ENCODE peak calls at places on chromosomes 12 and 14, in eight cellular contexts. O is right lobe of liver, R is AG04450, I is cardiac muscle cell, G is fibroblast of pulmonary artery, L is AG10803, V is fibroblast of the aortic adventitia, J is H1. B is an unnamed sample.

GRCh38 chr14:73591690-73592448 is at the start of gene ACOT4:
- DNase-seq in O (peak; percentile 74), R (no peak), I (peak; percentile 28), G (peak; percentile 25), L (peak; percentile 35), V (peak; percentile 23), J (peak; percentile 54), B (peak; percentile 19)

GRCh38 chr12:4119157-4119761 is 154.3 kb upstream of the CCND2 start:
- DNase-seq in O (no peak), R (no peak), I (no peak), G (no peak), L (no peak), V (no peak), J (peak; percentile 22), B (no peak)

GRCh38 chr12:75447695-75448393 is 32.7 kb upstream of the GLIPR1 start:
- DNase-seq in O (no peak), R (no peak), I (no peak), G (no peak), L (no peak), V (no peak), J (no peak), B (no peak)

GRCh38 chr12:100229036-100229635 is 28.5 kb downstream of the ACTR6 start:
- DNase-seq in O (no peak), R (no peak), I (no peak), G (peak; percentile 29), L (peak; percentile 3), V (peak; percentile 4), J (no peak), B (no peak)

GRCh38 chr12:77995436-77996167 is 164.9 kb downstream of the NAV3 start:
- DNase-seq in O (no peak), R (peak; percentile 27), I (no peak), G (peak; percentile 38), L (peak; percentile 71), V (peak; percentile 54), J (no peak), B (peak; percentile 91)

GRCh38 chr12:132225214-132225613 is 81.0 kb downstream of the NOC4L start:
- DNase-seq in O (no peak), R (no peak), I (no peak), G (no peak), L (no peak), V (no peak), J (no peak), B (no peak)

GRCh38 chr14:67221248-67221981 is 19.8 kb upstream of the PALS1 start:
- DNase-seq in O (no peak), R (peak; percentile 46), I (no peak), G (peak; percentile 50), L (peak; percentile 86), V (peak; percentile 53), J (no peak), B (peak; percentile 79)

GRCh38 chr14:103334644-103335603 is 887 bp downstream of the EIF5 start:
- DNase-seq in O (peak; percentile 90), R (no peak), I (peak; percentile 72), G (peak; percentile 66), L (peak; percentile 54), V (peak; percentile 63), J (no peak), B (peak; percentile 80)

GRCh38 chr14:104686624-104687517 is 2.5 kb upstream of the INF2 start:
- DNase-seq in O (no peak), R (no peak), I (no peak), G (no peak), L (no peak), V (no peak), J (no peak), B (no peak)

GRCh38 chr14:92532490-92533163 is 19.0 kb downstream of the RIN3 start:
- DNase-seq in O (peak; percentile 86), R (no peak), I (no peak), G (no peak), L (no peak), V (no peak), J (no peak), B (no peak)

GRCh38 chr12:50061172-50061571 is 3.8 kb downstream of the ASIC1 start:
- DNase-seq in O (no peak), R (no peak), I (no peak), G (peak; percentile 47), L (no peak), V (peak; percentile 46), J (no peak), B (no peak)

GRCh38 chr12:86234309-86234708 is 21.9 kb downstream of the MGAT4C start:
- DNase-seq in O (no peak), R (no peak), I (no peak), G (no peak), L (no peak), V (no peak), J (no peak), B (no peak)

GRCh38 chr14:92607702-92608429 is 94.3 kb downstream of the RIN3 start:
- DNase-seq in O (no peak), R (no peak), I (no peak), G (peak; percentile 93), L (peak; percentile 80), V (peak; percentile 93), J (no peak), B (peak; percentile 79)

GRCh38 chr12:122946690-122947271 is 19.5 kb downstream of the ABCB9 start:
- DNase-seq in O (no peak), R (peak; percentile 97), I (peak; percentile 35), G (peak; percentile 97), L (peak; percentile 100), V (peak; percentile 99), J (no peak), B (peak; percentile 99)
- TF ChIP-seq CTCF in O (no peak), R (peak; percentile 49), I (peak; percentile 47), G (peak; percentile 41), L (peak; percentile 63), V (peak; percentile 61), J (peak; percentile 7), B (peak; percentile 51)

DNA sequence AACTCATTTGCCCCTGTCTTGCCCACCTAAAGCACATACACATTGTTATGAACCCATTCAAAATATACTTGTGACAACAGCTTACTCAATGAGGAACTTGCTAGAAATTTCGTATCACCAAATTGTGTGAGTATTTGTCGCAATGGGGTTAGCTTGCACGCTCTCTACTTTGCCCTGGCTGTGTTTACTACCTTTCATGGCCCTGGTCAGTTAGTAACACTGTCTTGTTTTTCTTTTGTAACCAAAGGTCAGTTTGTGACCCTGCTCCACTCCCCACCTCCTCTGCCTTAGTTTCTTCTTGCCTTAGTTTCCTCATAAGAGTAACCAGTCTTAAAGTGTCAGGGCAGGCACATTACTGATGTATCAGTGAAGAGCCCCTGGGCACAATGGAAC is 205.8 kb upstream of the EEA1 start:
- DNase-seq in O (peak; percentile 79), R (no peak), I (no peak), G (no peak), L (no peak), V (no peak), J (no peak), B (no peak)
- H3K4me3 ChIP-seq in O (no peak overlapping the region), R (no peak overlapping the region), I (no peak overlapping the region), G (no peak overlapping the region), L (no peak overlapping the region), V (no peak overlapping the region), J (no peak overlapping the region), B (no peak overlapping the region)

GRCh38 chr12:1778911-1779310 is 41.5 kb upstream of the LRTM2 start:
- DNase-seq in O (no peak), R (no peak), I (no peak), G (peak; percentile 74), L (peak; percentile 52), V (peak; percentile 76), J (no peak), B (no peak)
- TF ChIP-seq CTCF in O (no peak), R (no peak), I (no peak), G (no peak), L (no peak), V (no peak), J (no peak), B (no peak)

GRCh38 chr14:75981826-75982723 is at the start of gene TGFB3:
- DNase-seq in O (peak; percentile 87), R (peak; percentile 85), I (peak; percentile 87), G (peak; percentile 94), L (peak; percentile 92), V (peak; percentile 94), J (peak; percentile 92), B (peak; percentile 96)

GRCh38 chr14:75980856-75981255 is 939 bp downstream of the TGFB3 start:
- DNase-seq in O (no peak), R (no peak), I (no peak), G (no peak), L (no peak), V (peak; percentile 41), J (no peak), B (no peak)

GRCh38 chr14:75984674-75985073 is 889 bp upstream of the IFT43 start:
- DNase-seq in O (peak; percentile 67), R (no peak), I (no peak), G (no peak), L (no peak), V (no peak), J (no peak), B (no peak)

GRCh38 chr14:75981426-75981825 is 369 bp downstream of the TGFB3 start:
- DNase-seq in O (no peak), R (no peak), I (peak; percentile 32), G (no peak), L (no peak), V (no peak), J (peak; percentile 54), B (no peak)

GRCh38 chr14:75982724-75983358 is 1.0 kb upstream of the TGFB3 start:
- DNase-seq in O (peak; percentile 64), R (peak; percentile 38), I (no peak), G (peak; percentile 67), L (peak; percentile 78), V (peak; percentile 73), J (peak; percentile 81), B (peak; percentile 59)
- H3K4me3 ChIP-seq in O (peak overlapping the region; percentile 56), R (peak overlapping the region; percentile 66), I (peak overlapping the region; percentile 91), G (peak overlapping the region; percentile 65), L (peak overlapping the region; percentile 60), V (peak overlapping the region; percentile 71), J (peak overlapping the region; percentile 67), B (peak overlapping the region; percentile 55)

DNA sequence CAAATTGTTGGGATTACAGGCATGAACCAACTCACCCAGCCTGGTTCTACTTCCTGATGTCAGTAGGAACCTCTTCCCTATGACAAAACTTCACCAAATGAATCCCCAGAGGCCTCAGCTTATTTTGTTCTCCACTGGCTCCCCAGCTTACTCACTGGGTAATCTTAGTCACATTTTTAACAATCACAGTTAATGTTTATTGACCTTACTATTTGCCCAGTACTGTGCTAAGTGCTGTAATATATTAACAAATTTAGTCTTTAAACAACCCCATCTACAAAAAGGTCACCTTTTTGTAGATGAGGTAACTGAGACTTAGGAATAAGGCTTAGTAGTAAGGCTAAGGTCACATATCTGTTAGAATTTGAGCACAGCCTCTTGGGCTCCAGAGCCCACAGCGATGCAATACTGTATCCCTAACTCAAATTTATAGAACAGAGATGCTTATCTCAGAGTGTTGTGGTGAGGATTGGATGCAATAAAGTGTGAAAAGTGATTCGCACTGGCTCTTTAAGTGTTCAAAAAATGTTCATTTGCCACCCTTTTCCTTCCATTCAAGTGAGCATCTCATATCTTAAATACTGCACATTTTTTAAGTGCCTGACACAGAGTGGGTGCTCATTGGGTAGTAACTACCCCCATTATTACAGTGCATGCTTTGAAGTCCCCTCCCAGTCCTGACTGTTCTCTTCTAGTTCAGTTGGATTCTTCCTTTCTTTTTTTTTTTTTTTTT is 146.4 kb upstream of the ARHGAP5 start:
- DNase-seq in O (no peak), R (no peak), I (no peak), G (peak; percentile 17), L (peak; percentile 56), V (peak; percentile 25), J (no peak), B (peak; percentile 35)
- TF ChIP-seq CTCF in O (no peak), R (no peak), I (no peak), G (no peak), L (no peak), V (no peak), J (no peak), B (no peak)

B was measured in astrocyte of the spinal cord.